ENCODE peak calls at places on chromosomes 2 and 18, in five cellular contexts. F is activated T-cell treated with anti-CD3 and anti-CD28 coated beads, Interleukin-2, amount 50 U/mL, for 72 hours; E is T-cell; N is gastrocnemius medialis; Z is fibroblast of pulmonary artery. Q is an unnamed sample.

GRCh38 chr2:46870051-46870839 is 45.4 kb downstream of the MCFD2 start:
- DNase-seq in F (no peak), E (no peak), N (no peak), Z (no peak), Q (no peak)

GRCh38 chr2:105578166-105578565 is 166.5 kb upstream of the NCK2 start:
- DNase-seq in F (no peak), E (no peak), N (no peak), Z (no peak), Q (no peak)

GRCh38 chr2:69915050-69915945 is at the start of gene MXD1:
- DNase-seq in F (peak; percentile 31), E (no peak), N (peak; percentile 15), Z (no peak), Q (no peak)

GRCh38 chr2:215527738-215528137 is 91.9 kb upstream of the FN1 start:
- DNase-seq in F (no peak), E (no peak), N (no peak), Z (peak; percentile 72), Q (no peak)

GRCh38 chr2:101566632-101567228 is 91.8 kb upstream of the RFX8 start:
- DNase-seq in F (no peak), E (no peak), N (no peak), Z (no peak), Q (no peak)

GRCh38 chr2:151525872-151526271 is 116.2 kb downstream of the RIF1 start:
- DNase-seq in F (no peak), E (no peak), N (no peak), Z (no peak), Q (no peak)

GRCh38 chr18:36017232-36017631 is 44.8 kb downstream of the RMP24 start:
- DNase-seq in F (no peak), E (no peak), N (no peak), Z (no peak), Q (no peak)

GRCh38 chr2:181527058-181527457 is 69.9 kb downstream of the ITGA4 start:
- DNase-seq in F (no peak), E (no peak), N (no peak), Z (no peak), Q (no peak)

GRCh38 chr2:149544692-149545091 is 42.9 kb downstream of the MMADHC start:
- DNase-seq in F (no peak), E (no peak), N (no peak), Z (no peak), Q (no peak)

GRCh38 chr2:196927318-196928225 is 1.1 kb upstream of the PGAP1 start:
- DNase-seq in F (peak; percentile 78), E (no peak), N (no peak), Z (peak; percentile 80), Q (no peak)

GRCh38 chr18:52310651-52311050 is 29.3 kb upstream of the DCC start:
- DNase-seq in F (no peak), E (no peak), N (no peak), Z (no peak), Q (no peak)

GRCh38 chr2:198638579-198638978 is 819.2 kb downstream of the SATB2 start:
- DNase-seq in F (no peak), E (no peak), N (no peak), Z (no peak), Q (no peak)

GRCh38 chr2:144516417-144516980 is 3.4 kb downstream of the ZEB2 start:
- DNase-seq in F (no peak), E (no peak), N (no peak), Z (no peak), Q (no peak)

GRCh38 chr2:117523267-117523666 is 291.2 kb upstream of the DDX18 start:
- DNase-seq in F (no peak), E (no peak), N (no peak), Z (no peak), Q (peak; percentile 42)

GRCh38 chr2:231531408-231532188 is 1.4 kb upstream of the NMUR1 start:
- DNase-seq in F (no peak), E (no peak), N (no peak), Z (no peak), Q (no peak)

GRCh38 chr18:23137788-23138216 is 2.5 kb downstream of the CABLES1 start:
- DNase-seq in F (no peak), E (no peak), N (no peak), Z (no peak), Q (no peak)

GRCh38 chr2:128786800-128787478 is 468.3 kb upstream of the HS6ST1 start:
- DNase-seq in F (no peak), E (no peak), N (no peak), Z (peak; percentile 29), Q (no peak)

GRCh38 chr18:48983793-48984437 is 33.1 kb upstream of the SMAD7 start:
- DNase-seq in F (no peak), E (no peak), N (no peak), Z (peak; percentile 55), Q (peak; percentile 72)

GRCh38 chr18:37435996-37436395 is 129.6 kb downstream of the CELF4 start:
- DNase-seq in F (no peak), E (no peak), N (no peak), Z (no peak), Q (no peak)

GRCh38 chr2:20013061-20013721 is 723 bp upstream of the MATN3 start:
- DNase-seq in F (no peak), E (no peak), N (no peak), Z (no peak), Q (no peak)

GRCh38 chr18:79924814-79925655 is 26.4 kb downstream of the SLC66A2 start:
- DNase-seq in F (no peak), E (no peak), N (peak; percentile 80), Z (no peak), Q (no peak)

GRCh38 chr2:67516899-67517530 is 119.9 kb downstream of the ETAA1 start:
- DNase-seq in F (no peak), E (no peak), N (no peak), Z (peak; percentile 90), Q (no peak)